ENCODE peak calls at places on chromosomes 1 and 21, in ten cellular contexts. O is testis, A is heart right ventricle, R is prostate gland, P is activated B cell treated with CpG ODN at 0.5 μM for 24 hours, Y is hepatocyte, H is Peyer's patch, U is AG09309, X is AG04449, G is lower lobe of right lung. T is an unnamed sample.
A peak's percentile ranks its signal among the peaks of the same experiment; 100 is the strongest.

GRCh38 chr1:78419309-78419708 is 71.5 kb upstream of the PTGFR start:
- DNase-seq in R (no peak), Y (no peak), P (no peak), H (no peak), G (no peak), A (no peak), X (peak; percentile 71), O (no peak), U (peak; percentile 89), T (no peak)

GRCh38 chr1:54310439-54311328 is 95.5 kb downstream of the SSBP3 start:
- DNase-seq in G (peak; percentile 62), P (no peak), O (no peak), A (peak; percentile 68), R (no peak), H (no peak), U (no peak), Y (peak; percentile 69), X (no peak), T (peak; percentile 86)

GRCh38 chr1:11784993-11785769 is 20.6 kb downstream of the MTHFR start:
- DNase-seq in O (peak; percentile 76), P (peak; percentile 55), H (peak; percentile 80), R (peak; percentile 49), G (peak; percentile 85), Y (peak; percentile 79), X (no peak), A (peak; percentile 69), U (no peak), T (peak; percentile 72)

GRCh38 chr21:41638201-41638790 is 128.6 kb downstream of the RIPK4 start:
- DNase-seq in Y (no peak), H (peak; percentile 18), A (no peak), R (no peak), O (no peak), U (no peak), X (no peak), G (no peak), P (no peak), T (no peak)

GRCh38 chr1:226975259-226975908 is 35.3 kb downstream of the COQ8A start:
- DNase-seq in Y (no peak), G (no peak), X (no peak), U (no peak), O (peak; percentile 67), R (no peak), A (no peak), P (no peak), H (no peak), T (no peak)

GRCh38 chr1:150476754-150477153 is 10.5 kb upstream of the TARS2 start:
- DNase-seq in A (no peak), P (no peak), X (no peak), G (no peak), R (no peak), U (no peak), O (no peak), H (no peak), Y (no peak), T (no peak)

GRCh38 chr1:232149302-232150201 is 480.4 kb downstream of the SIPA1L2 start:
- DNase-seq in H (no peak), X (peak; percentile 23), Y (no peak), A (no peak), U (peak; percentile 47), O (no peak), R (no peak), P (no peak), G (no peak), T (no peak)

GRCh38 chr1:36295390-36295789 is 10.8 kb upstream of the SH3D21 start:
- DNase-seq in Y (no peak), R (no peak), A (no peak), H (no peak), G (no peak), O (peak; percentile 10), X (no peak), U (no peak), P (no peak), T (no peak)

GRCh38 chr1:210727709-210728108 is 399.0 kb downstream of the HHAT start:
- DNase-seq in R (no peak), P (no peak), Y (no peak), A (no peak), U (no peak), O (no peak), X (no peak), H (no peak), G (no peak), T (no peak)

GRCh38 chr21:24395320-24395933 is 1211.9 kb downstream of the MRPL39 start:
- DNase-seq in U (no peak), O (no peak), X (no peak), H (no peak), G (no peak), Y (no peak), R (no peak), A (no peak), P (no peak), T (no peak)

GRCh38 chr1:156337052-156337887 is 822 bp downstream of the CCT3 start:
- DNase-seq in Y (no peak), G (no peak), R (no peak), A (no peak), H (no peak), U (no peak), P (no peak), O (no peak), X (no peak), T (no peak)

GRCh38 chr1:156342556-156342955 is 4.2 kb downstream of the TSACC start:
- DNase-seq in H (no peak), R (no peak), P (no peak), X (no peak), A (no peak), G (no peak), O (no peak), U (no peak), Y (no peak), T (no peak)

GRCh38 chr1:156336242-156336641 is 1.9 kb downstream of the CCT3 start:
- DNase-seq in H (no peak), A (no peak), Y (no peak), G (no peak), X (no peak), R (no peak), P (no peak), O (no peak), U (no peak), T (no peak)

GRCh38 chr1:156338180-156338973 is at the start of the genes CCT3 and TSACC:
- DNase-seq in G (peak; percentile 98), O (peak; percentile 100), X (peak; percentile 99), U (peak; percentile 99), R (peak; percentile 99), P (peak; percentile 99), Y (peak; percentile 99), H (peak; percentile 99), A (peak; percentile 100), T (peak; percentile 99)

DNA sequence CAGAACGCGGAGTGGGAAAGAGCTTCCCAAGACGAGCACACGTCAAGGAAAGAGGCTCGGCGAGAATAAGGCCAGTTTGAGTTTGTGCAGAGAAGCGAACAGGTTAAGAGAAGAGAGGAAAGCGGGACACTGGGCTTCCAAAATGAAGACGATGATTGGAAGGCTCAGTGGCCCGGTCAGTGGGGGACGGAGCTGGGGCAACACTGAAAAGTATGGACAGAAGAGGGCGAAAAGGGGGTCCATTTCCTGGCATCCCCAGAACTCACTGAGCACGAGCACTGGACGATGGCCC is 258 bp downstream of the CCT3 start:
- DNase-seq in Y (no peak), A (no peak), U (no peak), G (no peak), R (no peak), O (no peak), H (no peak), P (no peak), X (no peak), T (no peak)
- TF ChIP-seq CTCF in Y (no peak), A (no peak), U (no peak), G (peak; percentile 7), R (no peak), O (no peak), H (no peak), P (no peak), X (peak; percentile 7), T (no peak)

GRCh38 chr1:179251675-179252074 is 22.2 kb upstream of the ABL2 start:
- DNase-seq in O (no peak), Y (peak; percentile 51), X (no peak), G (no peak), P (no peak), R (peak; percentile 8), A (no peak), H (no peak), U (peak; percentile 33), T (no peak)
- TF ChIP-seq CTCF in O (peak; percentile 40), Y (peak; percentile 65), X (peak; percentile 35), G (peak; percentile 43), P (no peak), R (peak; percentile 68), A (no peak), H (peak; percentile 74), U (peak; percentile 59), T (no peak)

DNA sequence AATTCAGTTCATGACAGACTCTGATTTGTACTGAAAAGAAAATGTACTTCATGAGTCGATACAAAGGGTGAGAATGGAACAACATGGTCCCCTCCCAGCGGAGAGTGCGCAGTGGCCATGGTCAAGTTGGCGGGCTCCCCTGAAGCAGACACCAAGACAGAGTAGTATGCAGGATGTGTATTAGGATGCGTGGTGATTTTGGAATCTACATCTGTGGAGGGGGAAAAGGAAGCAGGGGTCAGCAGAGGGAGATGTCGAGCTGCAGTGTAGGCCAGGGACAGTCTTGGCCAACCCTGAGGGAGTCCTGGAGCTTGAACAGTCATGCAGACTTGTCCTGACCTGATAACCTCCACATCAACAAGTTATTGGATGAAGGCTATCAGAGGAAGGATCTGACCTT is 481.0 kb downstream of the OMA1 start:
- DNase-seq in H (no peak), P (no peak), O (peak; percentile 30), U (no peak), Y (no peak), G (no peak), R (no peak), X (no peak), A (no peak), T (peak; percentile 26)
- TF ChIP-seq CTCF in H (no peak), P (no peak), O (no peak), U (no peak), Y (no peak), G (no peak), R (no peak), X (no peak), A (no peak), T (no peak)

GRCh38 chr1:28196330-28196729 is 19.8 kb upstream of the PTAFR start:
- DNase-seq in P (no peak), G (peak; percentile 20), Y (no peak), R (no peak), X (no peak), U (no peak), A (no peak), O (no peak), H (no peak), T (no peak)

GRCh38 chr1:28190996-28191645 is 14.6 kb upstream of the PTAFR start:
- DNase-seq in A (peak; percentile 34), H (no peak), Y (no peak), R (no peak), U (no peak), G (no peak), X (no peak), P (no peak), O (no peak), T (peak; percentile 19)

GRCh38 chr1:28195780-28196179 is 19.3 kb upstream of the PTAFR start:
- DNase-seq in U (no peak), P (no peak), H (no peak), Y (no peak), X (no peak), G (no peak), O (no peak), A (no peak), R (no peak), T (no peak)

GRCh38 chr1:28194326-28195035 is 18.0 kb upstream of the PTAFR start:
- DNase-seq in H (no peak), U (no peak), O (no peak), Y (no peak), R (no peak), A (no peak), X (no peak), G (no peak), P (no peak), T (no peak)

GRCh38 chr1:28193701-28194161 is 17.2 kb upstream of the PTAFR start:
- DNase-seq in A (no peak), U (no peak), O (no peak), H (no peak), R (no peak), Y (peak; percentile 25), G (no peak), X (no peak), P (no peak), T (no peak)
- TF ChIP-seq CTCF in A (no peak), U (no peak), O (no peak), H (no peak), R (no peak), Y (no peak), G (no peak), X (no peak), P (no peak), T (no peak)